ENCODE peak calls at places on chromosomes 12 and 14, in six cellular contexts. One of them, this sample, is unnamed.

GRCh38 chr12:1801285-1801975 is 18.9 kb upstream of the LRTM2 start:
- DNase-seq in transverse colon: peak; percentile 5
- DNase-seq in sigmoid colon: no peak
- DNase-seq in endothelial cell of umbilical vein: no peak
- DNase-seq in stomach: no peak
- DNase-seq in GM23338: no peak
- DNase-seq in this sample: peak; percentile 37

GRCh38 chr12:106423291-106423690 is 65.7 kb downstream of the POLR3B start:
- DNase-seq in transverse colon: no peak
- DNase-seq in sigmoid colon: no peak
- DNase-seq in endothelial cell of umbilical vein: no peak
- DNase-seq in stomach: no peak
- DNase-seq in GM23338: no peak
- DNase-seq in this sample: no peak

GRCh38 chr14:33676135-33676566 is 274.7 kb downstream of the EGLN3 start:
- DNase-seq in transverse colon: peak; percentile 10
- DNase-seq in sigmoid colon: peak; percentile 60
- DNase-seq in endothelial cell of umbilical vein: peak; percentile 26
- DNase-seq in stomach: no peak
- DNase-seq in GM23338: peak; percentile 88
- DNase-seq in this sample: no peak

GRCh38 chr12:122031342-122032216 is 9.9 kb downstream of the BCL7A start:
- DNase-seq in transverse colon: peak; percentile 59
- DNase-seq in sigmoid colon: no peak
- DNase-seq in endothelial cell of umbilical vein: peak; percentile 45
- DNase-seq in stomach: peak; percentile 65
- DNase-seq in GM23338: peak; percentile 81
- DNase-seq in this sample: no peak

GRCh38 chr12:132461526-132461925 is 28.4 kb upstream of the FBRSL1 start:
- DNase-seq in transverse colon: no peak
- DNase-seq in sigmoid colon: no peak
- DNase-seq in endothelial cell of umbilical vein: no peak
- DNase-seq in stomach: no peak
- DNase-seq in GM23338: no peak
- DNase-seq in this sample: no peak

GRCh38 chr12:29957835-29958234 is 174.1 kb upstream of the TMTC1 start:
- DNase-seq in transverse colon: no peak
- DNase-seq in sigmoid colon: no peak
- DNase-seq in endothelial cell of umbilical vein: peak; percentile 12
- DNase-seq in stomach: no peak
- DNase-seq in GM23338: no peak
- DNase-seq in this sample: no peak

GRCh38 chr12:88113871-88114270 is 28.0 kb downstream of the CEP290 start:
- DNase-seq in transverse colon: no peak
- DNase-seq in sigmoid colon: no peak
- DNase-seq in endothelial cell of umbilical vein: no peak
- DNase-seq in stomach: no peak
- DNase-seq in GM23338: no peak
- DNase-seq in this sample: no peak

GRCh38 chr14:75279153-75279738 is 618 bp downstream of the FOS start:
- DNase-seq in transverse colon: peak; percentile 77
- DNase-seq in sigmoid colon: peak; percentile 94
- DNase-seq in endothelial cell of umbilical vein: peak; percentile 58
- DNase-seq in stomach: no peak
- DNase-seq in GM23338: peak; percentile 46
- DNase-seq in this sample: peak; percentile 89

GRCh38 chr12:78101181-78101876 is 270.6 kb downstream of the NAV3 start:
- DNase-seq in transverse colon: no peak
- DNase-seq in sigmoid colon: no peak
- DNase-seq in endothelial cell of umbilical vein: no peak
- DNase-seq in stomach: no peak
- DNase-seq in GM23338: no peak
- DNase-seq in this sample: no peak

GRCh38 chr12:29983917-29984316 is 200.2 kb upstream of the TMTC1 start:
- DNase-seq in transverse colon: no peak
- DNase-seq in sigmoid colon: no peak
- DNase-seq in endothelial cell of umbilical vein: peak; percentile 46
- DNase-seq in stomach: no peak
- DNase-seq in GM23338: no peak
- DNase-seq in this sample: no peak

GRCh38 chr12:4991373-4991772 is 52.3 kb upstream of the KCNA5 start:
- DNase-seq in transverse colon: no peak
- DNase-seq in sigmoid colon: no peak
- DNase-seq in endothelial cell of umbilical vein: no peak
- DNase-seq in stomach: no peak
- DNase-seq in GM23338: no peak
- DNase-seq in this sample: no peak

GRCh38 chr14:102493585-102493984 is 16.0 kb downstream of the ANKRD9 start:
- DNase-seq in transverse colon: no peak
- DNase-seq in sigmoid colon: no peak
- DNase-seq in endothelial cell of umbilical vein: no peak
- DNase-seq in stomach: no peak
- DNase-seq in GM23338: no peak
- DNase-seq in this sample: peak; percentile 53

GRCh38 chr14:26424537-26424936 is 173.3 kb downstream of the NOVA1 start:
- DNase-seq in transverse colon: no peak
- DNase-seq in sigmoid colon: no peak
- DNase-seq in endothelial cell of umbilical vein: no peak
- DNase-seq in stomach: no peak
- DNase-seq in GM23338: no peak
- DNase-seq in this sample: no peak

GRCh38 chr12:132506328-132506727 is 16.4 kb downstream of the FBRSL1 start:
- DNase-seq in transverse colon: no peak
- DNase-seq in sigmoid colon: no peak
- DNase-seq in endothelial cell of umbilical vein: no peak
- DNase-seq in stomach: peak; percentile 69
- DNase-seq in GM23338: no peak
- DNase-seq in this sample: no peak

GRCh38 chr12:89828575-89828974 is 119.9 kb upstream of the ATP2B1 start:
- DNase-seq in transverse colon: no peak
- DNase-seq in sigmoid colon: no peak
- DNase-seq in endothelial cell of umbilical vein: no peak
- DNase-seq in stomach: no peak
- DNase-seq in GM23338: no peak
- DNase-seq in this sample: no peak

GRCh38 chr14:64394423-64394822 is 6.3 kb downstream of the MTHFD1 start:
- DNase-seq in transverse colon: no peak
- DNase-seq in sigmoid colon: no peak
- DNase-seq in endothelial cell of umbilical vein: no peak
- DNase-seq in stomach: no peak
- DNase-seq in GM23338: no peak
- DNase-seq in this sample: no peak

GRCh38 chr12:55713721-55714120 is 2.1 kb upstream of the BLOC1S1 start:
- DNase-seq in transverse colon: no peak
- DNase-seq in sigmoid colon: no peak
- DNase-seq in endothelial cell of umbilical vein: no peak
- DNase-seq in stomach: no peak
- DNase-seq in GM23338: no peak
- DNase-seq in this sample: no peak

GRCh38 chr12:27382126-27382795 is 49.6 kb downstream of the BMAL2 start:
- DNase-seq in transverse colon: no peak
- DNase-seq in sigmoid colon: no peak
- DNase-seq in endothelial cell of umbilical vein: no peak
- DNase-seq in stomach: no peak
- DNase-seq in GM23338: no peak
- DNase-seq in this sample: no peak
- H3K4me1 ChIP-seq in transverse colon: no peaks in the 10 kb centered on the region
- H3K4me1 ChIP-seq in sigmoid colon: no peaks in the 10 kb centered on the region
- H3K4me1 ChIP-seq in endothelial cell of umbilical vein: no peaks in the 10 kb centered on the region
- H3K4me1 ChIP-seq in stomach: no peaks in the 10 kb centered on the region
- H3K4me1 ChIP-seq in GM23338: no peaks in the 10 kb centered on the region
- H3K4me1 ChIP-seq in this sample: no peaks in the 10 kb centered on the region

DNA sequence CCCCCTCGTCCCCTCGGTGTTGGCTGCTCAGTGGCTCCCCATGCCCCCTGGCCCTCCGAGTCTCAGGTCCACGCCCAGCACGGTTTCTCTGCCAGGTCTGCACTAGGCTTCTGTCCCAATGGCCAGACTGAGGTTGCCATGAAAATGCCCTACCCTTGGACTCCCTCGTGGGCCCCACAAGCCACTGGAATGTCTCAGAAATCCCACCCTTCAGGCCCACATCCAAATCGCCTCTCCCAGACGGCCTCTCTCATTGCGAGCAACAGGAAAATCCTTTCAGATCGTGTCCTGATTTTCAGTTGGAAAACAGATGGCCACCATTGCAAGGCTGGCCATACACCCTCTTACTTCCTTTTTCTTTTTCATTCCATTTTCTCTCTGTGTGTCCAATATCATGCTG is 77.4 kb downstream of the IRF2BPL start:
- DNase-seq in transverse colon: no peak
- DNase-seq in sigmoid colon: no peak
- DNase-seq in endothelial cell of umbilical vein: peak; percentile 64
- DNase-seq in stomach: no peak
- DNase-seq in GM23338: no peak
- DNase-seq in this sample: no peak
- TF ChIP-seq POLR2AphosphoS5 in transverse colon: no peak
- TF ChIP-seq POLR2AphosphoS5 in sigmoid colon: no peak
- TF ChIP-seq POLR2AphosphoS5 in endothelial cell of umbilical vein: no peak
- TF ChIP-seq POLR2AphosphoS5 in stomach: no peak
- TF ChIP-seq POLR2AphosphoS5 in GM23338: no peak
- TF ChIP-seq POLR2AphosphoS5 in this sample: no peak

GRCh38 chr14:77707355-77707723 is 484 bp downstream of the ALKBH1 start:
- DNase-seq in transverse colon: peak; percentile 54
- DNase-seq in sigmoid colon: no peak
- DNase-seq in endothelial cell of umbilical vein: peak; percentile 49
- DNase-seq in stomach: no peak
- DNase-seq in GM23338: peak; percentile 33
- DNase-seq in this sample: no peak
- H3K27ac ChIP-seq in transverse colon: peak overlapping the region; percentile 81
- H3K27ac ChIP-seq in sigmoid colon: peak overlapping the region; percentile 84
- H3K27ac ChIP-seq in endothelial cell of umbilical vein: peak overlapping the region; percentile 6
- H3K27ac ChIP-seq in stomach: peak overlapping the region; percentile 82
- H3K27ac ChIP-seq in GM23338: peak overlapping the region; percentile 68
- H3K27ac ChIP-seq in this sample: peak overlapping the region; percentile 82

DNA sequence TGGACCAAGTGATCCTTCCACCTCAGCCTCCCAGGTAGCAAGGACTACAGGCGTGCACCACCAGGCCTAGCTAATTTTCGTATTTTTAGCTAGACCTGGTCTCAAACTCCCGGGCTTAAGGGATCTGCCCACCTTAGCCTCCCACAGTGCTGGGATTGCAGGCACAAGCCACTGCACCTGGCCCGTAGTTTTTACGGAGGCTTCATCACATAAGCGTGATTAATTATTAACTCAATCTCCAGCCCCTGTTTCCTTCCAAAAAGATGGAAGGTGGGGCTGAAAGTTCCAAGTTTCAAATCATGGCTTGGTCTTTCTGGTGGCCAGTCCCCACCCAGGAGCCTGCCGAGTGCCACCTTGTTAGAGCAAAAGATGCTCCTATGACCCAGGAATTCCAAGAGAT is 22.5 kb upstream of the HIF1A start:
- DNase-seq in transverse colon: no peak
- DNase-seq in sigmoid colon: no peak
- DNase-seq in endothelial cell of umbilical vein: no peak
- DNase-seq in stomach: no peak
- DNase-seq in GM23338: no peak
- DNase-seq in this sample: no peak
- H3K4me1 ChIP-seq in transverse colon: peaks cover 8% of the 10 kb centered on the region
- H3K4me1 ChIP-seq in sigmoid colon: no peaks in the 10 kb centered on the region
- H3K4me1 ChIP-seq in endothelial cell of umbilical vein: peaks cover 44% of the 10 kb centered on the region
- H3K4me1 ChIP-seq in stomach: peaks cover 16% of the 10 kb centered on the region
- H3K4me1 ChIP-seq in GM23338: peaks cover 18% of the 10 kb centered on the region
- H3K4me1 ChIP-seq in this sample: peaks cover 43% of the 10 kb centered on the region

GRCh38 chr12:121008347-121009098 is 7.8 kb downstream of the C12orf43 start:
- DNase-seq in transverse colon: no peak
- DNase-seq in sigmoid colon: no peak
- DNase-seq in endothelial cell of umbilical vein: no peak
- DNase-seq in stomach: no peak
- DNase-seq in GM23338: no peak
- DNase-seq in this sample: no peak

GRCh38 chr12:121001841-121002483 is 14.3 kb downstream of the C12orf43 start:
- DNase-seq in transverse colon: no peak
- DNase-seq in sigmoid colon: no peak
- DNase-seq in endothelial cell of umbilical vein: peak; percentile 26
- DNase-seq in stomach: no peak
- DNase-seq in GM23338: no peak
- DNase-seq in this sample: peak; percentile 56

GRCh38 chr12:121003650-121004049 is 12.6 kb downstream of the C12orf43 start:
- DNase-seq in transverse colon: peak; percentile 57
- DNase-seq in sigmoid colon: no peak
- DNase-seq in endothelial cell of umbilical vein: no peak
- DNase-seq in stomach: peak; percentile 61
- DNase-seq in GM23338: peak; percentile 73
- DNase-seq in this sample: peak; percentile 32

GRCh38 chr12:121004253-121004815 is 12.0 kb downstream of the C12orf43 start:
- DNase-seq in transverse colon: no peak
- DNase-seq in sigmoid colon: no peak
- DNase-seq in endothelial cell of umbilical vein: no peak
- DNase-seq in stomach: peak; percentile 66
- DNase-seq in GM23338: no peak
- DNase-seq in this sample: peak; percentile 51

GRCh38 chr12:121005346-121005815 is 10.9 kb downstream of the C12orf43 start:
- DNase-seq in transverse colon: peak; percentile 72
- DNase-seq in sigmoid colon: no peak
- DNase-seq in endothelial cell of umbilical vein: peak; percentile 61
- DNase-seq in stomach: peak; percentile 75
- DNase-seq in GM23338: peak; percentile 87
- DNase-seq in this sample: peak; percentile 81
- TF ChIP-seq POLR2AphosphoS5 in transverse colon: peak; percentile 22
- TF ChIP-seq POLR2AphosphoS5 in sigmoid colon: no peak
- TF ChIP-seq POLR2AphosphoS5 in endothelial cell of umbilical vein: no peak
- TF ChIP-seq POLR2AphosphoS5 in stomach: no peak
- TF ChIP-seq POLR2AphosphoS5 in GM23338: no peak
- TF ChIP-seq POLR2AphosphoS5 in this sample: peak; percentile 52

GRCh38 chr14:23641915-23642588 is 5.9 kb downstream of the DHRS2 start:
- DNase-seq in transverse colon: peak; percentile 26
- DNase-seq in sigmoid colon: no peak
- DNase-seq in endothelial cell of umbilical vein: no peak
- DNase-seq in stomach: no peak
- DNase-seq in GM23338: no peak
- DNase-seq in this sample: no peak
- H3K27ac ChIP-seq in transverse colon: no peak overlapping the region
- H3K27ac ChIP-seq in sigmoid colon: no peak overlapping the region
- H3K27ac ChIP-seq in endothelial cell of umbilical vein: no peak overlapping the region
- H3K27ac ChIP-seq in stomach: no peak overlapping the region
- H3K27ac ChIP-seq in GM23338: no peak overlapping the region
- H3K27ac ChIP-seq in this sample: peak overlapping the region; percentile 83